ENCODE peak calls at places on chromosomes 3 and 15, in ten cellular contexts. Z, O, S, M, D, V, C, E, W and H are unnamed samples.

GRCh38 chr3:113211370-113212154 is at the start of gene BOC:
- DNase-seq in Z (no peak), C (no peak), W (peak; percentile 72), D (peak; percentile 47), M (no peak), E (no peak), V (peak; percentile 77), S (no peak), O (no peak), H (no peak)

GRCh38 chr3:52221563-52222318 is 3.7 kb downstream of the TLR9 start:
- DNase-seq in E (no peak), C (no peak), S (no peak), D (no peak), O (no peak), W (peak; percentile 34), V (no peak), M (peak; percentile 76), Z (no peak), H (no peak)

GRCh38 chr3:173586176-173586575 is 188.6 kb downstream of the NLGN1 start:
- DNase-seq in M (no peak), E (no peak), S (no peak), O (no peak), C (no peak), Z (no peak), D (no peak), V (no peak), W (no peak), H (no peak)

GRCh38 chr3:134460965-134461364 is 24.8 kb downstream of the ANAPC13 start:
- DNase-seq in S (no peak), Z (no peak), E (no peak), D (no peak), W (no peak), V (no peak), M (no peak), O (no peak), C (no peak), H (peak; percentile 36)

GRCh38 chr3:160478338-160478737 is 28.8 kb upstream of the TRIM59 start:
- DNase-seq in M (no peak), C (no peak), W (no peak), Z (no peak), O (no peak), D (no peak), E (no peak), V (no peak), S (no peak), H (no peak)

GRCh38 chr15:96470682-96471290 is 140.3 kb downstream of the NR2F2 start:
- DNase-seq in M (no peak), S (no peak), D (no peak), O (no peak), V (no peak), W (no peak), Z (no peak), C (no peak), E (no peak), H (no peak)

GRCh38 chr3:59535791-59536221 is 486.0 kb upstream of the CFAP20DC start:
- DNase-seq in E (no peak), Z (no peak), W (no peak), V (no peak), D (no peak), M (no peak), O (no peak), C (no peak), S (no peak), H (no peak)

GRCh38 chr3:52845691-52846426 is 11.0 kb upstream of the MUSTN1 start:
- DNase-seq in O (no peak), V (no peak), M (no peak), D (peak; percentile 27), W (no peak), C (no peak), E (no peak), Z (no peak), S (no peak), H (no peak)

GRCh38 chr15:32994810-32995424 is 199.6 kb downstream of the FMN1 start:
- DNase-seq in M (no peak), V (no peak), C (no peak), E (no peak), O (no peak), W (no peak), S (no peak), D (peak; percentile 8), Z (no peak), H (no peak)

GRCh38 chr3:161372321-161373260 is 1.3 kb upstream of the SPTSSB start:
- DNase-seq in C (peak; percentile 61), D (peak; percentile 25), Z (no peak), V (peak; percentile 57), E (no peak), W (no peak), S (peak; percentile 17), M (peak; percentile 11), O (no peak), H (no peak)

GRCh38 chr3:51706788-51707731 is at the start of gene GRM2:
- DNase-seq in S (peak; percentile 80), Z (no peak), V (peak; percentile 69), W (peak; percentile 56), M (no peak), D (peak; percentile 94), O (no peak), E (peak; percentile 74), C (no peak), H (peak; percentile 46)

GRCh38 chr3:9396301-9396631 is 1.1 kb upstream of the SETD5 start:
- DNase-seq in D (peak; percentile 75), O (peak; percentile 63), M (no peak), V (peak; percentile 97), C (peak; percentile 79), S (peak; percentile 83), Z (peak; percentile 97), W (peak; percentile 95), E (peak; percentile 94), H (peak; percentile 82)

GRCh38 chr3:195596648-195597628 is 13.2 kb upstream of the APOD start:
- DNase-seq in O (no peak), Z (no peak), S (no peak), W (no peak), M (no peak), D (no peak), E (no peak), V (peak; percentile 50), C (no peak), H (no peak)

GRCh38 chr3:170154569-170155143 is 26.9 kb downstream of the PHC3 start:
- DNase-seq in S (no peak), O (no peak), D (no peak), W (no peak), M (no peak), E (no peak), C (no peak), V (no peak), Z (peak; percentile 13), H (no peak)

GRCh38 chr3:21216598-21216997 is 534.4 kb downstream of the ZNF385D start:
- DNase-seq in V (no peak), W (no peak), Z (no peak), M (no peak), E (no peak), O (no peak), C (no peak), D (no peak), S (no peak), H (no peak)

GRCh38 chr15:82043726-82044372 is 2.0 kb downstream of the MEX3B start:
- DNase-seq in M (no peak), Z (no peak), C (no peak), E (no peak), D (peak; percentile 17), S (no peak), V (peak; percentile 73), O (no peak), W (peak; percentile 30), H (no peak)

GRCh38 chr3:99720985-99721632 is 82.7 kb downstream of the COL8A1 start:
- DNase-seq in E (peak; percentile 67), D (no peak), Z (no peak), M (no peak), O (no peak), C (no peak), W (no peak), V (no peak), S (no peak), H (no peak)

GRCh38 chr3:24521306-24522154 is 26.9 kb upstream of the THRB start:
- DNase-seq in W (peak; percentile 27), O (no peak), M (no peak), E (peak; percentile 51), Z (no peak), V (peak; percentile 80), S (peak; percentile 13), D (no peak), C (peak; percentile 44), H (no peak)

GRCh38 chr3:41155834-41156233 is 43.5 kb upstream of the CTNNB1 start:
- DNase-seq in M (no peak), W (no peak), E (no peak), O (no peak), D (no peak), S (no peak), C (no peak), Z (no peak), V (no peak), H (no peak)

GRCh38 chr3:18098960-18099587 is 326.1 kb downstream of the SATB1 start:
- DNase-seq in C (no peak), Z (no peak), E (no peak), V (no peak), D (peak; percentile 61), O (no peak), W (no peak), S (no peak), M (peak; percentile 76), H (peak; percentile 67)

GRCh38 chr3:168341192-168341816 is 245.6 kb upstream of the GOLIM4 start:
- DNase-seq in M (no peak), D (no peak), O (no peak), C (no peak), Z (no peak), V (no peak), S (no peak), W (no peak), E (no peak), H (peak; percentile 97)

GRCh38 chr15:42348083-42348482 is 11.2 kb upstream of the CAPN3 start:
- DNase-seq in D (no peak), Z (no peak), S (no peak), W (no peak), O (no peak), V (no peak), E (no peak), C (no peak), M (no peak), H (no peak)

GRCh38 chr15:34818531-34818930 is 23.2 kb upstream of the ACTC1 start:
- DNase-seq in E (no peak), W (no peak), Z (no peak), O (no peak), C (no peak), M (no peak), V (no peak), S (no peak), D (no peak), H (no peak)

GRCh38 chr3:66037986-66038369 is 740 bp downstream of the MAGI1 start:
- DNase-seq in D (no peak), E (no peak), O (no peak), V (no peak), S (no peak), C (no peak), M (peak; percentile 20), W (no peak), Z (no peak), H (no peak)

GRCh38 chr15:60528530-60528929 is 49.6 kb upstream of the ICE2 start:
- DNase-seq in D (no peak), E (no peak), S (no peak), C (no peak), Z (no peak), O (no peak), M (no peak), W (no peak), V (no peak), H (no peak)